ENCODE peak calls at places on chromosome 19, in six cellular contexts. S, H, D, X, Q and C are unnamed samples.

GRCh38 chr19:50384685-50385535 is 763 bp downstream of the POLD1 start:
- DNase-seq in H (no peak), S (no peak), X (no peak), Q (no peak), D (peak), C (no peak)

GRCh38 chr19:28426902-28427232 is 786.1 kb downstream of the UQCRFS1 start:
- DNase-seq in Q (no peak), S (no peak), D (peak), X (no peak), H (no peak), C (no peak)

GRCh38 chr19:17758528-17758927 is 7.3 kb downstream of the FCHO1 start:
- DNase-seq in H (no peak), D (no peak), X (no peak), S (no peak), Q (no peak), C (no peak)

GRCh38 chr19:39405261-39405912 is 1.3 kb upstream of the ZFP36 start:
- DNase-seq in X (no peak), H (no peak), Q (no peak), D (no peak), S (no peak), C (no peak)

GRCh38 chr19:55115446-55116065 is 1.9 kb downstream of the PPP1R12C start:
- DNase-seq in Q (peak), S (no peak), D (peak), X (no peak), H (no peak), C (no peak)

GRCh38 chr19:41821003-41821735 is 23.3 kb downstream of the LYPD4 start:
- DNase-seq in S (peak), X (peak), Q (no peak), D (peak), H (no peak), C (no peak)

GRCh38 chr19:41753936-41754529 is 1.3 kb upstream of the CEACAM6 start:
- DNase-seq in S (peak), Q (no peak), X (peak), H (peak), D (peak), C (no peak)

GRCh38 chr19:45152504-45153338 is 8.1 kb downstream of the NKPD1 start:
- DNase-seq in D (peak), S (no peak), Q (peak), H (peak), X (no peak), C (no peak)

GRCh38 chr19:40177286-40178070 is 13.7 kb upstream of the MAP3K10 start:
- DNase-seq in H (no peak), S (no peak), D (no peak), X (no peak), Q (no peak), C (no peak)

GRCh38 chr19:47507031-47507430 is 7.8 kb downstream of the NAPA start:
- DNase-seq in X (no peak), D (no peak), H (no peak), Q (no peak), S (no peak), C (no peak)

GRCh38 chr19:39252458-39252857 is 3.8 kb upstream of the IFNL4 start:
- DNase-seq in S (no peak), H (no peak), Q (no peak), D (no peak), X (no peak), C (no peak)